ENCODE peak calls at places on chromosomes 3 and 15, in nine cellular contexts. Y, P, N, A, J, K, M, R and W are unnamed samples.
A peak's percentile ranks its signal among the peaks of the same experiment; 100 is the strongest.

GRCh38 chr3:42853739-42854302 is 21.9 kb downstream of the CYP8B1 start:
- DNase-seq in J (no peak), P (no peak), Y (no peak), K (no peak), R (no peak), M (no peak), A (no peak), N (no peak), W (no peak)

GRCh38 chr3:111794701-111795100 is 64.4 kb upstream of the PHLDB2 start:
- DNase-seq in M (no peak), R (no peak), P (no peak), N (no peak), A (no peak), K (no peak), Y (no peak), J (peak; percentile 47), W (no peak)

GRCh38 chr15:68205558-68205944 is 419 bp upstream of the CALML4 start:
- DNase-seq in J (no peak), M (no peak), P (no peak), Y (no peak), R (no peak), N (no peak), A (no peak), K (no peak), W (no peak)

GRCh38 chr3:129010316-129010956 is 9.3 kb downstream of the EFCC1 start:
- DNase-seq in P (no peak), R (no peak), N (no peak), A (peak; percentile 94), Y (no peak), M (no peak), K (no peak), J (no peak), W (no peak)

GRCh38 chr3:195764961-195765706 is 44.4 kb downstream of the MUC20 start:
- DNase-seq in K (no peak), P (no peak), M (no peak), R (no peak), A (no peak), Y (no peak), N (no peak), J (no peak), W (no peak)

GRCh38 chr3:9806688-9807589 is 3.1 kb upstream of the TTLL3 start:
- DNase-seq in K (peak; percentile 11), Y (no peak), A (no peak), M (no peak), N (no peak), R (no peak), J (no peak), P (no peak), W (no peak)

GRCh38 chr3:58989173-58989572 is 60.7 kb downstream of the CFAP20DC start:
- DNase-seq in N (no peak), K (no peak), J (peak; percentile 61), A (peak; percentile 14), R (no peak), Y (no peak), P (peak; percentile 76), M (no peak), W (no peak)

GRCh38 chr15:73051402-73051810 is 857 bp upstream of the NEO1 start:
- DNase-seq in A (no peak), N (no peak), R (peak; percentile 35), Y (no peak), P (no peak), K (no peak), J (no peak), M (no peak), W (no peak)

GRCh38 chr3:179100652-179101051 is 29.0 kb upstream of the ZMAT3 start:
- DNase-seq in M (no peak), A (no peak), J (peak; percentile 81), P (peak; percentile 67), R (no peak), N (no peak), Y (no peak), K (no peak), W (no peak)

GRCh38 chr15:68252925-68253534 is 23.5 kb upstream of the CLN6 start:
- DNase-seq in N (peak; percentile 66), K (peak; percentile 71), J (peak; percentile 87), M (no peak), R (peak; percentile 77), Y (peak; percentile 53), P (peak; percentile 85), A (peak; percentile 53), W (peak; percentile 32)

GRCh38 chr3:183439510-183439909 is 11.1 kb upstream of the MCF2L2 start:
- DNase-seq in Y (no peak), J (peak; percentile 31), K (peak; percentile 80), R (no peak), M (no peak), N (no peak), P (peak; percentile 33), A (no peak), W (no peak)

GRCh38 chr3:29057326-29057725 is 223.5 kb upstream of the RBMS3 start:
- DNase-seq in K (no peak), M (peak; percentile 91), N (peak; percentile 33), R (no peak), A (no peak), Y (no peak), J (peak; percentile 67), P (peak; percentile 69), W (no peak)

GRCh38 chr15:100651253-100651652 is 48.9 kb downstream of the ASB7 start:
- DNase-seq in J (peak; percentile 66), R (no peak), N (no peak), P (peak; percentile 65), A (no peak), Y (no peak), K (no peak), M (no peak), W (no peak)

GRCh38 chr15:68511073-68511991 is 67.5 kb upstream of the CORO2B start:
- DNase-seq in A (no peak), Y (no peak), J (peak; percentile 81), N (peak; percentile 37), M (no peak), P (no peak), R (peak; percentile 41), K (no peak), W (no peak)

GRCh38 chr3:143608966-143609365 is 239.3 kb downstream of the SLC9A9 start:
- DNase-seq in R (no peak), A (no peak), M (no peak), P (no peak), J (peak; percentile 97), K (no peak), Y (no peak), N (no peak), W (no peak)

GRCh38 chr15:87369269-87369668 is 887.3 kb downstream of the NTRK3 start:
- DNase-seq in K (no peak), P (peak; percentile 98), R (peak; percentile 50), M (no peak), Y (no peak), J (peak; percentile 84), A (peak; percentile 89), N (peak; percentile 78), W (no peak)

GRCh38 chr15:94266000-94266399 is 34.6 kb downstream of the MCTP2 start:
- DNase-seq in A (no peak), K (no peak), Y (no peak), R (no peak), N (no peak), J (peak; percentile 10), P (no peak), M (no peak), W (no peak)

GRCh38 chr3:46469680-46470357 is 5.1 kb upstream of the LTF start:
- DNase-seq in R (no peak), Y (no peak), J (no peak), A (no peak), K (no peak), N (no peak), M (peak; percentile 22), P (no peak), W (no peak)

GRCh38 chr3:173893835-173894234 is 496.3 kb downstream of the NLGN1 start:
- DNase-seq in N (no peak), M (no peak), J (no peak), P (peak; percentile 10), A (no peak), K (no peak), Y (no peak), R (no peak), W (no peak)

GRCh38 chr3:17954801-17955200 is 212.4 kb upstream of the TBC1D5 start:
- DNase-seq in A (no peak), M (peak; percentile 72), J (no peak), R (no peak), K (no peak), P (no peak), N (no peak), Y (no peak), W (no peak)

GRCh38 chr15:57654136-57654845 is 52.2 kb upstream of the POLR2M start:
- DNase-seq in J (peak; percentile 73), R (no peak), P (peak; percentile 22), M (no peak), Y (no peak), N (peak; percentile 66), K (no peak), A (no peak), W (no peak)

GRCh38 chr3:42735609-42736008 is 33.0 kb upstream of the HHATL start:
- DNase-seq in J (no peak), Y (no peak), K (no peak), A (no peak), M (no peak), N (no peak), R (no peak), P (no peak), W (no peak)

GRCh38 chr3:27352047-27352446 is 17.1 kb downstream of the NEK10 start:
- DNase-seq in Y (no peak), A (no peak), N (no peak), P (no peak), K (no peak), J (no peak), R (no peak), M (no peak), W (no peak)

GRCh38 chr3:164752814-164753213 is 325.5 kb downstream of the SI start:
- DNase-seq in Y (no peak), M (no peak), A (no peak), P (no peak), K (peak; percentile 42), N (no peak), J (no peak), R (no peak), W (no peak)

GRCh38 chr15:47750030-47750739 is 32.9 kb downstream of the SEMA6D start:
- DNase-seq in N (peak; percentile 70), J (peak; percentile 85), M (peak; percentile 22), R (peak; percentile 56), Y (no peak), P (peak; percentile 90), K (no peak), A (peak; percentile 63), W (peak; percentile 15)

GRCh38 chr3:129597792-129598381 is 8.6 kb downstream of the PLXND1 start:
- DNase-seq in J (no peak), P (peak; percentile 51), N (no peak), R (no peak), Y (no peak), K (no peak), M (peak; percentile 93), A (peak; percentile 14), W (peak; percentile 60)

GRCh38 chr3:156787926-156788663 is 38.1 kb upstream of the LEKR1 start:
- DNase-seq in Y (peak; percentile 55), M (no peak), R (peak; percentile 75), J (peak; percentile 99), P (peak; percentile 98), K (no peak), A (peak; percentile 59), N (peak; percentile 72), W (peak; percentile 64)

GRCh38 chr15:31472636-31473383 is 146.2 kb downstream of the KLF13 start:
- DNase-seq in J (peak; percentile 35), A (peak; percentile 57), R (no peak), P (peak; percentile 19), N (no peak), Y (peak; percentile 74), K (no peak), M (no peak), W (no peak)

GRCh38 chr3:33722626-33723370 is 4.7 kb upstream of the CLASP2 start:
- DNase-seq in K (no peak), Y (no peak), N (peak; percentile 40), R (no peak), P (peak; percentile 35), J (peak; percentile 21), A (peak; percentile 41), M (no peak), W (no peak)

GRCh38 chr15:38129531-38130199 is 123.0 kb upstream of the SPRED1 start:
- DNase-seq in P (peak; percentile 97), K (no peak), M (no peak), N (peak; percentile 100), A (peak; percentile 40), R (peak; percentile 9), J (peak; percentile 100), Y (peak; percentile 47), W (peak; percentile 26)

GRCh38 chr3:60775956-60776355 is 475.3 kb downstream of the FHIT start:
- DNase-seq in P (no peak), A (no peak), Y (no peak), R (no peak), J (no peak), N (no peak), K (no peak), M (peak; percentile 48), W (no peak)